ENCODE peak calls at places on chromosomes 16 and 17, in six cellular contexts. L is IMR-90, W is neuronal stem cell, U is K562, O is astrocyte, X is A549. K is an unnamed sample.
A peak's percentile ranks its signal among the peaks of the same experiment; 100 is the strongest.

GRCh38 chr17:43856141-43856540 is 9.2 kb downstream of the CD300LG start:
- DNase-seq in O (no peak), W (no peak), L (no peak), U (no peak), X (no peak), K (no peak)

GRCh38 chr16:15975172-15975571 is 25.8 kb downstream of the ABCC1 start:
- DNase-seq in L (no peak), X (no peak), W (no peak), U (no peak), O (no peak), K (no peak)

GRCh38 chr17:142876-143784 is 5.8 kb downstream of the SCGB1C2 start:
- DNase-seq in X (no peak), L (no peak), W (no peak), U (no peak), O (no peak), K (no peak)

GRCh38 chr17:82911822-82912221 is 72.0 kb upstream of the ZNF750 start:
- DNase-seq in W (no peak), X (no peak), U (no peak), O (no peak), L (no peak), K (no peak)

GRCh38 chr16:72644911-72645310 is 403.0 kb downstream of the ZFHX3 start:
- DNase-seq in L (no peak), U (no peak), O (no peak), X (no peak), W (no peak), K (no peak)

GRCh38 chr16:8087597-8088279 is 502.6 kb downstream of the TMEM114 start:
- DNase-seq in L (no peak), X (no peak), O (no peak), U (no peak), W (no peak), K (no peak)

GRCh38 chr17:46109603-46110189 is 83.5 kb downstream of the KANSL1 start:
- DNase-seq in O (no peak), U (no peak), W (no peak), X (no peak), L (no peak), K (no peak)

GRCh38 chr16:50434872-50435478 is 66.2 kb upstream of the BRD7 start:
- DNase-seq in O (no peak), X (no peak), U (no peak), L (no peak), W (no peak), K (no peak)

GRCh38 chr17:48198950-48199541 is 91.5 kb downstream of the SNX11 start:
- DNase-seq in X (no peak), O (no peak), W (no peak), U (no peak), L (no peak), K (no peak)

GRCh38 chr16:11038777-11039176 is 94.4 kb downstream of the CLEC16A start:
- DNase-seq in O (no peak), X (no peak), W (no peak), U (no peak), L (no peak), K (no peak)

GRCh38 chr17:42409467-42410351 is 13.3 kb downstream of the CAVIN1 start:
- DNase-seq in U (no peak), X (peak; percentile 99), W (no peak), L (peak; percentile 91), O (peak; percentile 83), K (no peak)

GRCh38 chr17:37142294-37142944 is 193.7 kb downstream of the AATF start:
- DNase-seq in U (no peak), X (no peak), O (no peak), L (no peak), W (no peak), K (no peak)

GRCh38 chr16:57994778-57995177 is 5.7 kb downstream of the ZNF319 start:
- DNase-seq in X (no peak), U (peak; percentile 71), W (no peak), L (peak; percentile 25), O (no peak), K (peak; percentile 56)

GRCh38 chr16:66167564-66168291 is 198.8 kb upstream of the CDH5 start:
- DNase-seq in W (no peak), L (peak; percentile 46), U (no peak), X (no peak), O (peak; percentile 96), K (peak; percentile 99)

GRCh38 chr17:36185416-36185815 is 9.0 kb upstream of the TBC1D3B start:
- DNase-seq in O (no peak), U (no peak), L (no peak), X (no peak), W (no peak), K (no peak)

GRCh38 chr16:19517424-19518089 is 4.3 kb downstream of the GDE1 start:
- DNase-seq in O (peak; percentile 37), U (peak; percentile 22), X (peak; percentile 48), W (no peak), L (peak; percentile 42), K (no peak)

GRCh38 chr17:67881083-67881482 is 55.8 kb downstream of the BPTF start:
- DNase-seq in X (no peak), U (no peak), W (no peak), O (no peak), L (no peak), K (no peak)

GRCh38 chr16:30561212-30561816 is 3.1 kb upstream of the ZNF764 start:
- DNase-seq in O (no peak), U (no peak), W (no peak), L (no peak), X (no peak), K (no peak)

GRCh38 chr17:13428611-13429042 is 173.1 kb downstream of the HS3ST3A1 start:
- DNase-seq in X (no peak), U (no peak), O (peak; percentile 40), W (no peak), L (no peak), K (no peak)

GRCh38 chr16:66358231-66358630 is 8.3 kb upstream of the CDH5 start:
- DNase-seq in U (no peak), O (no peak), X (no peak), L (no peak), W (no peak), K (no peak)

GRCh38 chr17:82217530-82218204 is 5.0 kb upstream of the CCDC57 start:
- DNase-seq in L (peak; percentile 90), X (no peak), U (peak; percentile 76), O (peak; percentile 87), W (no peak), K (peak; percentile 96)

DNA sequence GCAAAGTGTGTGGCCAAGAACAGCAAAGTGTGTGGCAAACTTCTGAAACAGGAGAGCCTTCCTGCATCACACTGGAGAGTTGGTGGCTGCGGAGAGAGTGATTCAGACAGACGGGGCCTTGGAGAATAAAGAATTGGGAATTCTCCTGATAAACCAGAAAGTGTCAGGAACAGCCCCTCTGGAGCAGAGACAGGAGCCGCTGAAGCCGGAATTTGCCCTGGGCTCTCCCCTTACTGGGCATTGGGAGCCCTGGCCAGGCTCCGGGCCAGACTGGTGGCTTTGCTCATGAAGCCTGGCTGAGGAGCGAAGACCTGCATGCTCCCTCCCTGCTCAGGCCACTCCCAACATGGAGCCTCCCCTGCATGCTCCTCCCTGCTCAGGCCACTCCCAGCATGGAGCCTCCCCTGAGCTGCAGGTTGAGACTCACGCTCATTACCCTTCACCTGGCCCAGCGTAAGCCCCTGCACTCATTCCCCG is 47.0 kb downstream of the PITPNM3 start:
- DNase-seq in W (no peak), L (peak; percentile 37), O (no peak), X (no peak), U (peak; percentile 31), K (peak; percentile 30)
- H3K27ac ChIP-seq in W (no peak overlapping the region), L (no peak overlapping the region), O (no peak overlapping the region), X (no peak overlapping the region), U (no peak overlapping the region), K (no peak overlapping the region)

GRCh38 chr17:49746791-49747490 is 17.0 kb downstream of the FAM117A start:
- DNase-seq in W (no peak), U (no peak), X (no peak), L (no peak), O (no peak), K (no peak)
- H3K4me3 ChIP-seq in W (no peak overlapping the region), U (no peak overlapping the region), X (no peak overlapping the region), L (no peak overlapping the region), O (no peak overlapping the region), K (no peak overlapping the region)

GRCh38 chr17:77602883-77603640 is 355.4 kb upstream of the TNRC6C start:
- DNase-seq in L (no peak), W (no peak), O (no peak), X (no peak), U (no peak), K (no peak)

GRCh38 chr17:77601054-77601979 is 357.2 kb upstream of the TNRC6C start:
- DNase-seq in X (no peak), U (no peak), L (no peak), O (no peak), W (no peak), K (no peak)

GRCh38 chr17:77600346-77600745 is 358.2 kb upstream of the TNRC6C start:
- DNase-seq in X (no peak), O (no peak), U (no peak), W (no peak), L (no peak), K (no peak)

GRCh38 chr17:77604301-77605031 is 354.0 kb upstream of the TNRC6C start:
- DNase-seq in O (no peak), X (no peak), L (no peak), U (no peak), W (no peak), K (no peak)

GRCh38 chr17:77602062-77602746 is 356.3 kb upstream of the TNRC6C start:
- DNase-seq in O (peak; percentile 53), L (peak; percentile 29), X (no peak), U (no peak), W (no peak), K (peak; percentile 54)
- H3K4me1 ChIP-seq in O (peaks cover 11% of the 10 kb centered on the region), L (peaks cover 4% of the 10 kb centered on the region), X (no peaks in the 10 kb centered on the region), U (no peaks in the 10 kb centered on the region), W (no peaks in the 10 kb centered on the region), K (peaks cover 21% of the 10 kb centered on the region)

DNA sequence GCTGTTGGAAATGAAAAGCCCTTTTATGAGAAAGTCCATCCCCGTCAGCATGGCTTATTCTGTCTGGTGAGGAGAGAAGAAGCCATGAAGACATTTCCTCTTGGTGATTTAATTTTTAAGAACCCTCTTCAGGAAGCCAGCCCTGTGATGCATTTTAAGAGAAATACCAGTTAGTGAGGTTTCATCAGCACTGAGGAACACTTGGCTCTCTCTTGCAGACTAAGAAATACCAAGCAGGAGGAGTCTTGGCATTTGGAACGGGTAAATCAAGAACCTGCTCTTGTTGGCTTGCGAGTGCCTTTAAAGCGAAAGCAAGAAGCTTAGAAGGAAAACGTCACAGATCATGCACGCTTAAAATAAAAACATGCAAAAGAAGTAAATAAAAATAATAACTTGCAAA is 17.5 kb downstream of the RAB11FIP3 start:
- DNase-seq in O (no peak), U (no peak), W (no peak), X (no peak), L (no peak), K (no peak)
- H3K27ac ChIP-seq in O (no peak overlapping the region), U (no peak overlapping the region), W (no peak overlapping the region), X (no peak overlapping the region), L (no peak overlapping the region), K (peak overlapping the region; percentile 17)

GRCh38 chr17:57462007-57462579 is 205.8 kb downstream of the MSI2 start:
- DNase-seq in W (no peak), L (no peak), X (no peak), O (no peak), U (no peak), K (no peak)
- H3K4me3 ChIP-seq in W (no peak overlapping the region), L (no peak overlapping the region), X (no peak overlapping the region), O (no peak overlapping the region), U (no peak overlapping the region), K (no peak overlapping the region)